ENCODE peak calls at places on chromosomes 13 and 19, in nine cellular contexts. X, V, B, I, R, O, T, L and F are unnamed samples.

GRCh38 chr19:40274585-40275544 is 10.3 kb downstream of the AKT2 start:
- DNase-seq in X (peak), V (no peak), B (no peak), I (no peak), R (no peak), O (no peak), T (no peak), L (peak), F (no peak)

GRCh38 chr13:70206671-70207070 is 98.4 kb upstream of the KLHL1 start:
- DNase-seq in X (no peak), V (no peak), B (no peak), I (no peak), R (no peak), O (no peak), T (no peak), L (no peak), F (no peak)

GRCh38 chr13:114136576-114136975 is 4.2 kb upstream of the RASA3 start:
- DNase-seq in X (no peak), V (no peak), B (no peak), I (no peak), R (no peak), O (no peak), T (no peak), L (peak), F (no peak)

GRCh38 chr13:40352807-40353562 is 313.5 kb downstream of the FOXO1 start:
- DNase-seq in X (no peak), V (peak), B (no peak), I (no peak), R (no peak), O (peak), T (no peak), L (no peak), F (no peak)

GRCh38 chr19:11379857-11380350 is 4.2 kb downstream of the EPOR start:
- DNase-seq in X (no peak), V (no peak), B (no peak), I (no peak), R (no peak), O (no peak), T (no peak), L (no peak), F (no peak)

GRCh38 chr13:43195551-43195950 is 172.2 kb downstream of the DNAJC15 start:
- DNase-seq in X (no peak), V (no peak), B (no peak), I (no peak), R (no peak), O (no peak), T (no peak), L (no peak), F (no peak)

GRCh38 chr13:93413972-93414717 is 187.5 kb downstream of the GPC6 start:
- DNase-seq in X (no peak), V (peak), B (no peak), I (no peak), R (no peak), O (peak), T (no peak), L (no peak), F (no peak)

GRCh38 chr13:110466261-110466660 is 95.3 kb downstream of the RAB20 start:
- DNase-seq in X (no peak), V (no peak), B (no peak), I (no peak), R (no peak), O (no peak), T (no peak), L (no peak), F (no peak)

GRCh38 chr19:48530770-48531169 is 19.1 kb upstream of the LMTK3 start:
- DNase-seq in X (no peak), V (no peak), B (no peak), I (no peak), R (no peak), O (no peak), T (no peak), L (no peak), F (no peak)

GRCh38 chr19:5074830-5075394 is 106.0 kb downstream of the KDM4B start:
- DNase-seq in X (no peak), V (no peak), B (no peak), I (no peak), R (no peak), O (no peak), T (no peak), L (no peak), F (no peak)

GRCh38 chr13:106609116-106609515 is 41.2 kb upstream of the ARGLU1 start:
- DNase-seq in X (no peak), V (no peak), B (no peak), I (no peak), R (no peak), O (no peak), T (no peak), L (no peak), F (no peak)

GRCh38 chr13:79626924-79627323 is 146.0 kb downstream of the NDFIP2 start:
- DNase-seq in X (no peak), V (no peak), B (no peak), I (no peak), R (no peak), O (no peak), T (no peak), L (no peak), F (no peak)